ENCODE peak calls at places on chromosomes 13 and 19, in ten cellular contexts. Q is stomach, F is GM23338, B is SK-N-SH, E is transverse colon, V is endothelial cell of umbilical vein, G is HCT116, A is prostate gland, D is suprapubic skin, O is K562. J is an unnamed sample.

GRCh38 chr19:46297700-46298476 is 1.0 kb downstream of the HIF3A start:
- DNase-seq in Q (peak), F (no peak), B (peak), E (peak), V (peak), G (no peak), A (peak), D (peak), O (peak), J (peak)

GRCh38 chr19:53372196-53372595 is 6.7 kb downstream of the ZNF525 start:
- DNase-seq in Q (no peak), F (no peak), B (no peak), E (no peak), V (no peak), G (no peak), A (no peak), D (no peak), O (no peak), J (no peak)

GRCh38 chr19:1153891-1154730 is 20.0 kb downstream of the SBNO2 start:
- DNase-seq in Q (no peak), F (no peak), B (no peak), E (no peak), V (no peak), G (no peak), A (no peak), D (no peak), O (no peak), J (no peak)

GRCh38 chr19:44644391-44645016 is 794 bp downstream of the PVR start:
- DNase-seq in Q (no peak), F (peak), B (peak), E (peak), V (peak), G (no peak), A (peak), D (no peak), O (peak), J (peak)

GRCh38 chr13:59834801-59835200 is 328.9 kb downstream of the DIAPH3 start:
- DNase-seq in Q (no peak), F (no peak), B (no peak), E (no peak), V (no peak), G (no peak), A (no peak), D (no peak), O (no peak), J (no peak)

GRCh38 chr13:97403893-97404683 is 29.9 kb upstream of the RAP2A start:
- DNase-seq in Q (no peak), F (no peak), B (no peak), E (no peak), V (no peak), G (no peak), A (no peak), D (no peak), O (no peak), J (no peak)

GRCh38 chr19:47152205-47152604 is 21.6 kb downstream of the SAE1 start:
- DNase-seq in Q (no peak), F (no peak), B (no peak), E (no peak), V (peak), G (no peak), A (no peak), D (no peak), O (no peak), J (no peak)

GRCh38 chr19:49378501-49378900 is 9.5 kb upstream of the KASH5 start:
- DNase-seq in Q (no peak), F (no peak), B (no peak), E (no peak), V (no peak), G (no peak), A (no peak), D (no peak), O (no peak), J (no peak)

GRCh38 chr13:69704311-69704710 is 403.3 kb upstream of the ATXN8OS start:
- DNase-seq in Q (no peak), F (no peak), B (no peak), E (no peak), V (no peak), G (no peak), A (no peak), D (no peak), O (no peak), J (no peak)

GRCh38 chr13:38662362-38662761 is 24.5 kb upstream of the FREM2 start:
- DNase-seq in Q (no peak), F (peak), B (no peak), E (no peak), V (no peak), G (no peak), A (no peak), D (no peak), O (no peak), J (no peak)

GRCh38 chr19:2291185-2291751 is 9.3 kb upstream of the PEAK3 start:
- DNase-seq in Q (no peak), F (peak), B (peak), E (no peak), V (peak), G (no peak), A (no peak), D (no peak), O (no peak), J (no peak)

GRCh38 chr13:96650301-96650886 is 343.9 kb downstream of the OXGR1 start:
- DNase-seq in Q (no peak), F (no peak), B (no peak), E (no peak), V (peak), G (peak), A (no peak), D (no peak), O (no peak), J (no peak)

GRCh38 chr13:21757721-21758120 is 86.8 kb downstream of the FGF9 start:
- DNase-seq in Q (no peak), F (no peak), B (no peak), E (no peak), V (no peak), G (no peak), A (no peak), D (no peak), O (no peak), J (no peak)

GRCh38 chr13:106286811-106287210 is 248.7 kb downstream of the EFNB2 start:
- DNase-seq in Q (no peak), F (peak), B (no peak), E (no peak), V (no peak), G (no peak), A (no peak), D (no peak), O (no peak), J (no peak)

GRCh38 chr13:113598481-113598880 is 13.9 kb downstream of the TFDP1 start:
- DNase-seq in Q (no peak), F (no peak), B (no peak), E (no peak), V (no peak), G (no peak), A (no peak), D (peak), O (no peak), J (peak)

GRCh38 chr13:53873558-53873957 is 844.9 kb downstream of the OLFM4 start:
- DNase-seq in Q (no peak), F (peak), B (peak), E (no peak), V (no peak), G (no peak), A (no peak), D (no peak), O (no peak), J (no peak)

GRCh38 chr13:23750383-23751121 is 138.6 kb downstream of the MIPEP start:
- DNase-seq in Q (no peak), F (no peak), B (no peak), E (no peak), V (no peak), G (no peak), A (no peak), D (no peak), O (no peak), J (no peak)

GRCh38 chr13:79880820-79881219 is 399.9 kb downstream of the NDFIP2 start:
- DNase-seq in Q (no peak), F (no peak), B (no peak), E (no peak), V (no peak), G (no peak), A (no peak), D (no peak), O (no peak), J (no peak)

GRCh38 chr13:73952683-73953082 is 181.5 kb downstream of the KLF12 start:
- DNase-seq in Q (no peak), F (no peak), B (no peak), E (no peak), V (no peak), G (no peak), A (no peak), D (no peak), O (no peak), J (no peak)

GRCh38 chr13:35484384-35484783 is 7.9 kb upstream of the MAB21L1 start:
- DNase-seq in Q (no peak), F (no peak), B (no peak), E (no peak), V (no peak), G (no peak), A (no peak), D (no peak), O (no peak), J (no peak)

GRCh38 chr13:32837973-32838940 is 178.0 kb upstream of the KL start:
- DNase-seq in Q (no peak), F (peak), B (no peak), E (no peak), V (no peak), G (no peak), A (no peak), D (no peak), O (no peak), J (no peak)

GRCh38 chr13:29954082-29955043 is 103.9 kb upstream of the UBL3 start:
- DNase-seq in Q (no peak), F (no peak), B (no peak), E (no peak), V (no peak), G (no peak), A (no peak), D (no peak), O (no peak), J (no peak)

GRCh38 chr19:30174357-30174645 is 197.9 kb upstream of the ZNF536 start:
- DNase-seq in Q (no peak), F (no peak), B (no peak), E (no peak), V (no peak), G (no peak), A (no peak), D (no peak), O (no peak), J (no peak)

GRCh38 chr19:30175987-30176386 is 196.2 kb upstream of the ZNF536 start:
- DNase-seq in Q (no peak), F (no peak), B (no peak), E (no peak), V (no peak), G (no peak), A (no peak), D (no peak), O (no peak), J (no peak)

GRCh38 chr19:30172643-30173242 is 199.4 kb upstream of the ZNF536 start:
- DNase-seq in Q (no peak), F (no peak), B (no peak), E (no peak), V (no peak), G (no peak), A (no peak), D (no peak), O (no peak), J (no peak)

GRCh38 chr19:30173593-30174356 is 198.4 kb upstream of the ZNF536 start:
- DNase-seq in Q (no peak), F (no peak), B (no peak), E (peak), V (no peak), G (no peak), A (no peak), D (no peak), O (no peak), J (no peak)

DNA sequence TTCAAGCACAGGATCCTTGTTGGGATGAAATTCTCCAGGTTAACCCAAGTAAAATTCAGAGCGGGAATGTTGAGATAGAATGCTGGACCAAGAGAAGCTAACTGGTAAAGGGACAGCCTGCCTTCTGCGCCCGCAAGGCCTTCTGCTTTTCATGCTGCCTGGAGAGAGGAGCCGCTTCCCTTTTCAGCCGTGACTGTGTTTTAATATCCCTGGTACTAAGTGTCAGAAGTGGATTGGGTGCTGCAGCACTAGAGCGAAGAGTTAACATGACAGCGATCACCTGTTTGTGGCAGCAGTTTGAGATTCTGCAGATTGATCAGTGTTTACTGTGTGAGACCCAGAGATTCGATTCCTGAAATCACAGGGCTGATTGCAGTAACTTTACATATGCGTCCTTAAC is 197.4 kb upstream of the ZNF536 start:
- DNase-seq in Q (no peak), F (no peak), B (no peak), E (no peak), V (no peak), G (no peak), A (no peak), D (no peak), O (no peak), J (no peak)
- TF ChIP-seq POLR2AphosphoS5 in Q (no peak), F (no peak), B (no peak), E (no peak), V (no peak), G (no peak), A (no peak), D (no peak), O (no peak), J (no peak)

GRCh38 chr19:57934820-57935665 is at the start of gene ZNF418:
- DNase-seq in Q (peak), F (peak), B (no peak), E (peak), V (peak), G (no peak), A (peak), D (no peak), O (no peak), J (peak)
- H3K27ac ChIP-seq in Q (peak), F (peak), B (no peak), E (peak), V (no peak), G (no peak), A (peak), D (peak), O (no peak), J (peak)

GRCh38 chr19:33375156-33375744 is 1.7 kb downstream of the CEBPG start:
- DNase-seq in Q (no peak), F (no peak), B (no peak), E (no peak), V (no peak), G (no peak), A (no peak), D (peak), O (no peak), J (no peak)
- H3K4me3 ChIP-seq in Q (peak), F (peak), B (peak), E (no peak), V (peak), G (peak), A (no peak), D (peak), O (peak), J (no peak)

GRCh38 chr19:19170053-19170945 is at the start of gene MEF2B:
- DNase-seq in Q (peak), F (peak), B (peak), E (peak), V (peak), G (no peak), A (peak), D (peak), O (peak), J (no peak)
- TF ChIP-seq POLR2AphosphoS5 in Q (no peak), F (peak), B (no peak), E (no peak), V (no peak), G (no peak), A (no peak), D (no peak), O (no peak), J (no peak)

GRCh38 chr13:102089722-102090121 is 312.1 kb downstream of the FGF14 start:
- DNase-seq in Q (no peak), F (no peak), B (no peak), E (no peak), V (no peak), G (no peak), A (no peak), D (no peak), O (no peak), J (no peak)
- H3K27ac ChIP-seq in Q (no peak), F (no peak), B (peak), E (no peak), V (no peak), G (no peak), A (no peak), D (no peak), O (no peak), J (no peak)

GRCh38 chr19:33796164-33797100 is at the start of gene KCTD15:
- DNase-seq in Q (peak), F (peak), B (peak), E (peak), V (peak), G (no peak), A (no peak), D (no peak), O (peak), J (no peak)
- H3K4me3 ChIP-seq in Q (peak), F (peak), B (peak), E (peak), V (peak), G (peak), A (peak), D (peak), O (peak), J (peak)

GRCh38 chr13:66154354-66154753 is 1075.8 kb downstream of the PCDH9 start:
- DNase-seq in Q (no peak), F (no peak), B (no peak), E (no peak), V (no peak), G (no peak), A (no peak), D (no peak), O (no peak), J (no peak)
- TF ChIP-seq POLR2AphosphoS5 in Q (no peak), F (no peak), B (no peak), E (no peak), V (no peak), G (no peak), A (no peak), D (no peak), O (no peak), J (no peak)